ENCODE peak calls at places on chromosomes 4 and X, in nine cellular contexts. D, G, S, E, X, T, O, U and C are unnamed samples.

GRCh38 chr4:126269106-126269505 is 954.4 kb downstream of the FAT4 start:
- DNase-seq in U (no peak), G (no peak), O (no peak), S (peak), T (peak), E (no peak), D (no peak), X (no peak), C (no peak)

GRCh38 chr4:152408514-152409327 is 127.2 kb downstream of the FBXW7 start:
- DNase-seq in G (peak), S (no peak), T (peak), X (no peak), U (peak), E (no peak), D (no peak), O (peak), C (peak)

GRCh38 chrX:16883487-16883804 is 13.3 kb upstream of the RBBP7 start:
- DNase-seq in T (no peak), X (no peak), S (no peak), O (no peak), G (no peak), D (no peak), U (no peak), E (no peak), C (no peak)

GRCh38 chr4:168830777-168831512 is 179.1 kb downstream of the CBR4 start:
- DNase-seq in S (no peak), O (no peak), E (no peak), G (no peak), D (no peak), T (peak), U (no peak), X (no peak), C (peak)

GRCh38 chr4:86452323-86452995 is 92.6 kb upstream of the MAPK10 start:
- DNase-seq in E (no peak), S (peak), D (no peak), T (peak), U (no peak), O (no peak), G (no peak), X (no peak), C (peak)

GRCh38 chr4:139950568-139950967 is 203.4 kb downstream of the MAML3 start:
- DNase-seq in U (no peak), X (no peak), S (no peak), D (no peak), T (peak), G (peak), O (no peak), E (no peak), C (peak)

GRCh38 chrX:9137152-9137551 is 103.2 kb upstream of the FAM9B start:
- DNase-seq in D (no peak), E (no peak), O (no peak), X (no peak), S (no peak), G (no peak), U (no peak), T (no peak), C (no peak)

GRCh38 chr4:73815145-73815544 is 21.3 kb upstream of the CXCL6 start:
- DNase-seq in D (no peak), S (no peak), E (no peak), X (no peak), U (no peak), T (peak), G (peak), O (no peak), C (peak)

GRCh38 chr4:38371391-38371851 is 292.6 kb upstream of the KLF3 start:
- DNase-seq in E (no peak), T (peak), S (no peak), O (no peak), X (no peak), U (no peak), G (no peak), D (no peak), C (peak)

GRCh38 chr4:174689618-174690017 is 139.4 kb downstream of the GLRA3 start:
- DNase-seq in U (no peak), X (no peak), O (no peak), S (no peak), T (no peak), D (no peak), E (no peak), G (no peak), C (no peak)
- H3K4me3 ChIP-seq in U (no peak), X (no peak), O (no peak), S (no peak), T (no peak), D (no peak), E (no peak), G (no peak), C (no peak)

DNA sequence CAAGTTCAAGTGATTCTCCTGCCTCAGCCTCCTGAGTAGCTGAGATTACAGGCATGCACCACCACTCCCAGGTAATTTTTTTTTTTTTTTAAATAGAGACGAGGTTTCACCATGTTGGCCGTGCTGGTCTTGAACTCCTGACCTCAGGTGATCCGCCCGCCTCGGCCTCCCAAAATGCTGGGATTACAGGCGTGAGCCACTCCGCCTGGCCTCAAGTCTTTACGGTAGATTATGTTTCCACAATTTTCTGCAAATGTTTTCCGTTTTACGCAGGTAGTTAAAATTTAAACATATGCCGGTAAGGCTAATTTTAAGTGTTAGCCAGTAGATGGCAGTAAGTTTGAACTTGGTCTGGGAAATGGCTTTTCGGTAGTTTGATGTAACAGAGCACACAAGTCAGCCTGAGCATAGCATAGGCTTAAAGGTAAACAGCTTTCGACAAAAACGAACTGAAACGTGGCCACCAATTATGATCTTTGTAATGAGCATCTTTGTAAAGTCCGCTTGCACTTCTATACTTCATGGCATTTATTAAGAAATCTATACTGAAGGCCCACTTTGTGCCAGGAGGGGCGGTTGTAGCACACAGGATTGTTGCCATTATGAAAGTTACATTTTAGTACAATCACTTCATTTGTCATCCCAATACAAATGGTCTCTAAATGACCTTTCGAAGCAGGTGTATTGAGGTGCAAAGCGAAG is 31.1 kb downstream of the CCKAR start:
- DNase-seq in E (peak), T (peak), O (peak), G (peak), X (no peak), S (no peak), U (peak), D (no peak), C (peak)
- TF ChIP-seq CTCF in E (peak), T (peak), O (peak), G (peak), X (peak), S (peak), U (peak), D (peak), C (peak)

GRCh38 chr4:134202136-134202535 is 547 bp upstream of the PABPC4L start:
- DNase-seq in S (no peak), G (no peak), D (no peak), X (no peak), U (no peak), E (no peak), T (no peak), O (no peak), C (no peak)

GRCh38 chr4:134201216-134202098 is at the start of gene PABPC4L:
- DNase-seq in T (peak), D (peak), U (no peak), X (no peak), G (no peak), S (peak), O (no peak), E (peak), C (peak)

GRCh38 chr4:134202557-134202956 is 968 bp upstream of the PABPC4L start:
- DNase-seq in D (no peak), S (no peak), T (no peak), U (no peak), O (no peak), X (no peak), E (no peak), G (no peak), C (peak)

GRCh38 chr4:134200811-134201215 is 776 bp downstream of the PABPC4L start:
- DNase-seq in S (peak), G (no peak), D (peak), U (no peak), E (no peak), T (no peak), O (no peak), X (no peak), C (no peak)
- H3K4me3 ChIP-seq in S (peak), G (no peak), D (peak), U (peak), E (peak), T (peak), O (peak), X (no peak), C (peak)

GRCh38 chr4:91427171-91427570 is 876.6 kb upstream of the GRID2 start:
- DNase-seq in E (no peak), O (no peak), G (no peak), T (no peak), D (no peak), X (no peak), U (no peak), S (no peak), C (no peak)

GRCh38 chr4:91426725-91427124 is 877.0 kb upstream of the GRID2 start:
- DNase-seq in S (no peak), G (no peak), E (no peak), X (no peak), U (no peak), O (no peak), T (no peak), D (no peak), C (no peak)

GRCh38 chr4:91422011-91422410 is 881.8 kb upstream of the GRID2 start:
- DNase-seq in X (no peak), O (no peak), U (no peak), S (no peak), T (no peak), E (no peak), G (no peak), D (no peak), C (no peak)
- TF ChIP-seq CTCF in X (no peak), O (no peak), U (no peak), S (no peak), T (no peak), E (no peak), G (no peak), D (no peak), C (no peak)

GRCh38 chr4:7812921-7813320 is 126.7 kb downstream of the AFAP1 start:
- DNase-seq in G (no peak), X (no peak), E (no peak), T (no peak), O (no peak), S (no peak), D (no peak), U (no peak), C (no peak)

GRCh38 chr4:7810792-7811535 is 128.7 kb downstream of the AFAP1 start:
- DNase-seq in O (no peak), X (no peak), D (peak), T (no peak), E (no peak), S (no peak), U (no peak), G (no peak), C (no peak)

GRCh38 chr4:7813674-7814073 is 126.0 kb downstream of the AFAP1 start:
- DNase-seq in T (peak), U (peak), D (no peak), S (no peak), X (no peak), O (no peak), G (no peak), E (peak), C (peak)

GRCh38 chr4:7812191-7812860 is 127.3 kb downstream of the AFAP1 start:
- DNase-seq in S (no peak), U (no peak), E (no peak), D (no peak), T (no peak), O (no peak), G (no peak), X (no peak), C (no peak)

GRCh38 chr4:7811536-7812190 is 128.0 kb downstream of the AFAP1 start:
- DNase-seq in T (peak), E (peak), O (no peak), G (no peak), X (peak), S (peak), D (no peak), U (no peak), C (no peak)
- H3K4me3 ChIP-seq in T (no peak), E (peak), O (no peak), G (no peak), X (no peak), S (no peak), D (no peak), U (no peak), C (no peak)

DNA sequence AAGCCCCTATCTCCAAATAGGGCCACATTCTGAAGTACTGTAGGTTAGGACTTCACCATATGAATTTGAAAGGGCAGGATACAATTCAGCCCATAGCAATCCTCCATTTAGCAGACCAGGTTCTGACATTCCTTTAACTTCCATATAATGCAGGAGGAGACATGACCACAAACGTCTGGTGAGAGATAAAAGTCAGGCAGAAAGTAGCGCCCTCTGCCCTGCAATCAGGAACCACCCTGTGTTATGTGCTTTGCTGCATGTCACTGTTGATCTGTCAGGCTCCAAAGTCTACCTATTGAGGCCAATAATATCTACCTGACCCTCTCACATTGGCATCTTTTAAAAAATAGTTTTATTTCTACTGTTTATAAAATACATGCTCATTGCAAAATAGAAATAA is 30.2 kb upstream of the SEPSECS start:
- DNase-seq in D (no peak), X (peak), U (no peak), G (no peak), T (no peak), O (no peak), S (no peak), E (no peak), C (no peak)
- TF ChIP-seq CTCF in D (no peak), X (no peak), U (no peak), G (no peak), T (no peak), O (no peak), S (no peak), E (no peak), C (no peak)